ENCODE peak calls at places on chromosomes 1 and 21, in eight cellular contexts. T is smooth muscle cell of the brain vasculature; V is A172; N is stimulated activated CD8-positive, alpha-beta memory T cell treated with anti-CD3 and anti-CD28 coated beads, Interleukin-7, amount 100 ng/mL, for 4 hours; H is AG08396; W is stimulated activated CD4-positive, alpha-beta T cell treated with anti-CD3 and anti-CD28 coated beads, Interleukin-4, amount 100 ng/mL, for 24 hours; B is mucosa of descending colon; F is cerebellar nuclear complex. G is an unnamed sample.

GRCh38 chr21:35025206-35026152 is 23.6 kb downstream of the RUNX1 start:
- DNase-seq in F (no peak), W (no peak), H (no peak), V (no peak), T (no peak), N (no peak), B (no peak), G (no peak)

GRCh38 chr1:183769956-183770815 is 34.7 kb upstream of the RGL1 start:
- DNase-seq in N (no peak), V (no peak), W (no peak), B (no peak), H (no peak), F (no peak), T (no peak), G (no peak)

GRCh38 chr1:224151117-224151516 is 31.9 kb upstream of the DEGS1 start:
- DNase-seq in H (no peak), V (no peak), B (no peak), F (no peak), T (no peak), W (no peak), N (no peak), G (no peak)

GRCh38 chr1:225816643-225817538 is 7.0 kb downstream of the EPHX1 start:
- DNase-seq in V (no peak), T (no peak), F (no peak), W (no peak), H (no peak), B (peak; percentile 63), N (no peak), G (no peak)

GRCh38 chr1:231613419-231614349 is 12.9 kb upstream of the DISC1 start:
- DNase-seq in V (no peak), H (no peak), B (no peak), W (no peak), F (no peak), T (no peak), N (no peak), G (no peak)

GRCh38 chr1:162779043-162779442 is 11.5 kb upstream of the HSD17B7 start:
- DNase-seq in B (no peak), H (no peak), F (no peak), W (no peak), T (no peak), V (no peak), N (no peak), G (no peak)

GRCh38 chr1:200990114-200990513 is 33.4 kb downstream of the KIF21B start:
- DNase-seq in F (no peak), T (no peak), N (no peak), W (no peak), V (no peak), H (no peak), B (no peak), G (no peak)

GRCh38 chr1:19804786-19805390 is 5.2 kb upstream of the TMCO4 start:
- DNase-seq in V (no peak), W (no peak), B (no peak), F (no peak), N (no peak), T (no peak), H (no peak), G (peak; percentile 8)

GRCh38 chr21:14541840-14542495 is 4.1 kb downstream of the SAMSN1 start:
- DNase-seq in N (no peak), T (no peak), F (no peak), B (peak; percentile 40), V (no peak), W (no peak), H (no peak), G (no peak)

GRCh38 chr21:36966846-36967657 is 583 bp upstream of the HLCS start:
- DNase-seq in N (no peak), B (no peak), W (no peak), V (peak; percentile 35), F (no peak), H (no peak), T (no peak), G (no peak)

GRCh38 chr21:33578959-33579542 is 9.4 kb downstream of the DONSON start:
- DNase-seq in N (no peak), V (peak; percentile 14), W (no peak), T (no peak), H (no peak), B (no peak), F (no peak), G (no peak)

GRCh38 chr1:93021539-93022134 is 57.4 kb upstream of the MTF2 start:
- DNase-seq in V (peak; percentile 26), H (peak; percentile 40), W (no peak), F (no peak), B (no peak), T (no peak), N (no peak), G (peak; percentile 51)

GRCh38 chr21:44800103-44800502 is 1.5 kb downstream of the UBE2G2 start:
- DNase-seq in V (no peak), F (no peak), H (no peak), B (no peak), T (no peak), W (no peak), N (no peak), G (no peak)

GRCh38 chr1:155598842-155599331 is 11.1 kb upstream of the MSTO1 start:
- DNase-seq in W (no peak), F (no peak), T (peak; percentile 13), N (no peak), B (no peak), H (no peak), V (no peak), G (no peak)

GRCh38 chr1:152035406-152036315 is 1.1 kb downstream of the S100A11 start:
- DNase-seq in V (peak; percentile 49), H (peak; percentile 40), W (peak; percentile 16), N (no peak), T (no peak), F (no peak), B (no peak), G (peak; percentile 47)

GRCh38 chr1:200226268-200226968 is 183.4 kb downstream of the ZNF281 start:
- DNase-seq in B (no peak), H (no peak), F (no peak), N (no peak), W (peak; percentile 28), T (no peak), V (no peak), G (no peak)

GRCh38 chr21:36647279-36648093 is 51.4 kb upstream of the SIM2 start:
- DNase-seq in B (no peak), T (no peak), V (peak; percentile 73), H (no peak), W (no peak), F (no peak), N (no peak), G (peak; percentile 40)

GRCh38 chr1:209756608-209757445 is 974 bp downstream of the TRAF3IP3 start:
- DNase-seq in N (no peak), W (peak; percentile 37), H (no peak), V (no peak), T (no peak), B (no peak), F (no peak), G (no peak)

GRCh38 chr1:6243993-6244392 is at the start of gene HES3:
- DNase-seq in H (no peak), W (no peak), T (no peak), N (no peak), B (no peak), F (no peak), V (no peak), G (no peak)

GRCh38 chr1:41330588-41331545 is 30.4 kb upstream of the FOXO6 start:
- DNase-seq in H (no peak), B (no peak), V (no peak), W (no peak), N (no peak), F (no peak), T (no peak), G (no peak)

GRCh38 chr21:25963186-25963585 is 207.4 kb downstream of the APP start:
- DNase-seq in T (no peak), F (no peak), B (no peak), V (peak; percentile 88), W (no peak), H (no peak), N (no peak), G (peak; percentile 67)

GRCh38 chr1:57599233-57599994 is 175.6 kb upstream of the DAB1 start:
- DNase-seq in H (no peak), F (no peak), N (no peak), W (no peak), T (no peak), B (no peak), V (no peak), G (no peak)

GRCh38 chr21:32958288-32958992 is 67.3 kb upstream of the OLIG2 start:
- DNase-seq in H (no peak), V (peak; percentile 11), W (no peak), T (no peak), B (no peak), F (no peak), N (no peak), G (no peak)

GRCh38 chr1:73161418-73161817 is 879.1 kb upstream of the NEGR1 start:
- DNase-seq in B (no peak), V (no peak), W (no peak), N (no peak), T (no peak), F (no peak), H (no peak), G (no peak)

GRCh38 chr1:234618726-234619049 is 8.7 kb upstream of the IRF2BP2 start:
- DNase-seq in W (no peak), N (no peak), F (no peak), B (no peak), T (no peak), V (no peak), H (no peak), G (no peak)

GRCh38 chr1:112706505-112707216 is at the start of gene RHOC:
- DNase-seq in T (no peak), N (no peak), B (peak; percentile 85), F (no peak), W (peak; percentile 24), V (peak; percentile 36), H (peak; percentile 91), G (peak; percentile 70)

GRCh38 chr1:63888984-63889383 is 115.2 kb downstream of the ROR1 start:
- DNase-seq in W (no peak), V (peak; percentile 21), N (no peak), T (no peak), B (no peak), F (no peak), H (no peak), G (no peak)

GRCh38 chr1:14852301-14852700 is 253.8 kb downstream of the KAZN start:
- DNase-seq in T (no peak), H (no peak), W (no peak), V (no peak), N (no peak), F (peak; percentile 93), B (no peak), G (no peak)

GRCh38 chr1:184866991-184867788 is 107.1 kb downstream of the NIBAN1 start:
- DNase-seq in F (no peak), H (peak; percentile 42), V (peak; percentile 92), T (peak; percentile 78), B (no peak), W (peak; percentile 59), N (peak; percentile 32), G (peak; percentile 46)

GRCh38 chr1:245870698-245871097 is 636.4 kb downstream of the SMYD3 start:
- DNase-seq in F (no peak), N (no peak), H (no peak), V (no peak), T (no peak), B (no peak), W (no peak), G (no peak)

GRCh38 chr1:79052829-79053449 is 46.4 kb upstream of the ADGRL4 start:
- DNase-seq in N (no peak), B (no peak), W (no peak), F (no peak), H (no peak), T (no peak), V (peak; percentile 23), G (peak; percentile 30)